ENCODE peak calls at places on chromosomes 6 and 20, in four cellular contexts. T is OCI-LY7, A is H9, L is HepG2. G is an unnamed sample. For H4K20me1, the result is how much of the 10 kb centered on the place peaks cover.

GRCh38 chr20:24484081-24484450 is 14.6 kb downstream of the SYNDIG1 start:
- DNase-seq in T (no peak), A (no peak), L (no peak), G (no peak)

GRCh38 chr6:119856136-119856535 is 506.6 kb upstream of the MAN1A1 start:
- DNase-seq in T (peak), A (no peak), L (no peak), G (peak)

GRCh38 chr6:30322527-30323501 is 3.9 kb upstream of the TRIM39 start:
- DNase-seq in T (no peak), A (no peak), L (no peak), G (no peak)

GRCh38 chr6:9516207-9516606 is 898.7 kb downstream of the TFAP2A start:
- DNase-seq in T (no peak), A (peak), L (no peak), G (no peak)

GRCh38 chr6:129730477-129731165 is 20.6 kb upstream of the ARHGAP18 start:
- DNase-seq in T (peak), A (no peak), L (peak), G (peak)

GRCh38 chr6:83155794-83156193 is 37.3 kb downstream of the PGM3 start:
- DNase-seq in T (no peak), A (no peak), L (no peak), G (no peak)

GRCh38 chr20:49615401-49616153 is 47.6 kb upstream of the PTGIS start:
- DNase-seq in T (no peak), A (no peak), L (peak), G (no peak)

GRCh38 chr6:79750806-79751205 is 119.7 kb downstream of the SH3BGRL2 start:
- DNase-seq in T (no peak), A (no peak), L (no peak), G (no peak)

GRCh38 chr20:13868331-13868730 is 83.5 kb downstream of the NDUFAF5 start:
- DNase-seq in T (no peak), A (no peak), L (no peak), G (no peak)

GRCh38 chr20:35467339-35468224 is 12.2 kb downstream of the CEP250 start:
- DNase-seq in T (no peak), A (no peak), L (peak), G (no peak)

GRCh38 chr20:58716476-58717277 is 24.1 kb downstream of the NPEPL1 start:
- DNase-seq in T (no peak), A (peak), L (peak), G (peak)

GRCh38 chr6:626236-626635 is 30.7 kb downstream of the HUS1B start:
- DNase-seq in T (no peak), A (no peak), L (no peak), G (no peak)

GRCh38 chr6:7242835-7243187 is 70.2 kb downstream of the SSR1 start:
- DNase-seq in T (no peak), A (no peak), L (no peak), G (no peak)

GRCh38 chr6:101226677-101227135 is 166.8 kb upstream of the GRIK2 start:
- DNase-seq in T (peak), A (peak), L (peak), G (peak)

GRCh38 chr6:161405418-161405817 is 131.6 kb upstream of the AGPAT4 start:
- DNase-seq in T (no peak), A (no peak), L (no peak), G (no peak)

GRCh38 chr20:46814366-46815232 is 80.0 kb upstream of the EYA2 start:
- DNase-seq in T (no peak), A (peak), L (peak), G (no peak)

GRCh38 chr20:50915424-50915823 is 15.8 kb downstream of the ADNP start:
- DNase-seq in T (no peak), A (no peak), L (no peak), G (no peak)

GRCh38 chr6:98828210-98828798 is 6.1 kb upstream of the POU3F2 start:
- DNase-seq in T (no peak), A (no peak), L (no peak), G (no peak)

GRCh38 chr20:37903317-37904007 is 535 bp downstream of the VSTM2L start:
- DNase-seq in T (no peak), A (peak), L (no peak), G (no peak)

GRCh38 chr6:402901-403658 is 11.5 kb downstream of the IRF4 start:
- DNase-seq in T (no peak), A (no peak), L (no peak), G (no peak)

GRCh38 chr20:33569290-33570094 is 79.6 kb downstream of the CBFA2T2 start:
- DNase-seq in T (peak), A (no peak), L (peak), G (no peak)

GRCh38 chr6:19602614-19603013 is 234.6 kb upstream of the ID4 start:
- DNase-seq in T (peak), A (no peak), L (no peak), G (no peak)

GRCh38 chr6:37024665-37025337 is 19.3 kb downstream of the FGD2 start:
- DNase-seq in T (no peak), A (no peak), L (no peak), G (peak)

GRCh38 chr20:19308151-19308550 is 95.7 kb downstream of the SLC24A3 start:
- DNase-seq in T (no peak), A (no peak), L (no peak), G (no peak)

GRCh38 chr6:113763883-113764282 is 93.3 kb upstream of the MARCKS start:
- DNase-seq in T (no peak), A (no peak), L (no peak), G (no peak)

GRCh38 chr6:108946695-108947094 is 98.5 kb downstream of the ARMC2 start:
- DNase-seq in T (no peak), A (no peak), L (no peak), G (no peak)

GRCh38 chr6:17584241-17584803 is 15.8 kb upstream of the FAM8A1 start:
- DNase-seq in T (peak), A (no peak), L (peak), G (no peak)

GRCh38 chr20:58495623-58496428 is 19.4 kb downstream of the APCDD1L start:
- DNase-seq in T (no peak), A (peak), L (no peak), G (no peak)

GRCh38 chr6:44131880-44132279 is 4.5 kb downstream of the TMEM63B start:
- DNase-seq in T (no peak), A (peak), L (no peak), G (no peak)

GRCh38 chr6:111736005-111736607 is 130.4 kb upstream of the TRAF3IP2 start:
- DNase-seq in T (no peak), A (no peak), L (no peak), G (no peak)

GRCh38 chr6:106847116-106847515 is 127.4 kb downstream of the CD24 start:
- DNase-seq in T (peak), A (no peak), L (no peak), G (no peak)
- H4K20me1 ChIP-seq in T (under half), A (under half), L (under half), G (under half)

GRCh38 chr6:13669476-13669875 is 42.2 kb downstream of the RANBP9 start:
- DNase-seq in T (no peak), A (no peak), L (no peak), G (no peak)
- H4K20me1 ChIP-seq in T (under half), A (under half), L (under half), G (under half)

DNA sequence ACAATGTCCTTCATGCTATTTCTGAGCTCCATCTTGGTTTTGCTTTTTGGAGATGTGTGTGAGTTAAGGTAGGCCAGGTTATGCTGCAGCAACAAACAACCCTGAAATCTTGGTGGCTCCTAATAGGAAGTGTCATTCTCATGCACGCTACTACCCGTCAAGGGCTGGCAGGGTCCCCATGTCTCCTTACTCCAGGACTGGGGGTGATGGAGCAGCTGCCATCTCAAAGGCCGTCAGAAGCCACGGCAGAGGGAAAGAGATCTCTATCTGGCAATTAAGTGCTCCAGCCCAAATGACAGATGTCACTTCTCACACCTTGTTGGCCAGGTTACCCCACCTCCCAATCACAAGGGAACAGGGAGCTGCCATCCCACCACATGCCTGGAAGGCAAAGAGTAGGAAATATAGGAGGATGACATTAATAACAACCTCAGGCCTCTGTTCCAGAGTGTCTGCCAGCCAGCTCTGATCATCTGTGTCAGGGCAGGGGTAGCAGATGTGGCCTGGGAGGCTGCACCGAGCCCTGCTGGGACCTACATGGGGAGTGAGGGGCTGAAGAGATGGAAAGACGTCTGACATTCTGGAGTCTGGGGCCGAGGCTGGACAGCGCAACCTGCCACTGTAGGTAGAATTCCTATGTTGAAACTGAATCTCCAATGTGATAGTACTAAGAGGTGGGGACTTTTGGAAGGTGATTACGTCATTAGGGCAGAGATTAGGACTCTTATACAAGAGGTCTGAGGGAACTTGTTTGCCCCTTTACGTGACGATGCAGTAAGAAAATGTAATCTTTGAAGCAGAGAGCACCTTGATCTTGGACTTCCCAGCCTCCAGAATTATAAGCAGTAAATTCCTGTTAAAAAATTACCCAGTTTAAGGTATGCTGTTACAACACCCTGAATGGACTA is 4.8 kb upstream of the SDCBP2 start:
- DNase-seq in T (no peak), A (peak), L (no peak), G (peak)
- H4K20me1 ChIP-seq in T (under half), A (under half), L (under half), G (half or more)

GRCh38 chr6:135094403-135094821 is 39.8 kb upstream of the HBS1L start:
- DNase-seq in T (no peak), A (no peak), L (no peak), G (peak)

GRCh38 chr6:135096403-135097130 is 41.9 kb upstream of the HBS1L start:
- DNase-seq in T (no peak), A (no peak), L (no peak), G (no peak)

GRCh38 chr6:135095716-135096115 is 41.1 kb upstream of the HBS1L start:
- DNase-seq in T (no peak), A (no peak), L (no peak), G (no peak)

GRCh38 chr6:135093578-135093977 is 39.0 kb upstream of the HBS1L start:
- DNase-seq in T (no peak), A (no peak), L (no peak), G (no peak)

DNA sequence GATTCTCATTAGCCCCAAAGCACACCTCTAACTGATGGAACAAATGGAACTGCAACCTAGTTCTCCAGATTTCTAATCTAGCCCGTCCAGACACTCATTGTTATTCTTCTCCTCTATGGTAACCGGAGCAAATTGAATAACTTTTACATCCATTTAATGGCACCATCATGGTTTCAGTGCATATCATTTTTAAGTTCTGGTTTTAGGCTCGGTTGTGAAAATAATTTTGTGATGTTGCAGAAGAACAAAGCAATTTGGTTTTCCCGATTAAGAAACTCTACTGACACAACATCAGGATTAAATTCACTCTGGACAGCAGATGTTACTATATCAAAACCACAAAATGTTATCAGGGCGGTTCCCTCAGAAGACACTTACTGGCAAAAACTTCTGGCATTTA is 42.5 kb upstream of the HBS1L start:
- DNase-seq in T (no peak), A (no peak), L (no peak), G (no peak)
- H4K20me1 ChIP-seq in T (under half), A (under half), L (under half), G (under half)

GRCh38 chr6:144395014-144395413 is 109.9 kb downstream of the UTRN start:
- DNase-seq in T (no peak), A (no peak), L (no peak), G (no peak)
- H4K20me1 ChIP-seq in T (under half), A (under half), L (half or more), G (under half)

GRCh38 chr20:63955281-63955845 is 853 bp downstream of the UCKL1 start:
- DNase-seq in T (peak), A (no peak), L (peak), G (peak)
- H4K20me1 ChIP-seq in T (under half), A (under half), L (under half), G (half or more)

GRCh38 chr6:127342296-127342945 is 988 bp downstream of the ECHDC1 start:
- DNase-seq in T (peak), A (peak), L (peak), G (no peak)
- H4K20me1 ChIP-seq in T (under half), A (under half), L (under half), G (under half)

DNA sequence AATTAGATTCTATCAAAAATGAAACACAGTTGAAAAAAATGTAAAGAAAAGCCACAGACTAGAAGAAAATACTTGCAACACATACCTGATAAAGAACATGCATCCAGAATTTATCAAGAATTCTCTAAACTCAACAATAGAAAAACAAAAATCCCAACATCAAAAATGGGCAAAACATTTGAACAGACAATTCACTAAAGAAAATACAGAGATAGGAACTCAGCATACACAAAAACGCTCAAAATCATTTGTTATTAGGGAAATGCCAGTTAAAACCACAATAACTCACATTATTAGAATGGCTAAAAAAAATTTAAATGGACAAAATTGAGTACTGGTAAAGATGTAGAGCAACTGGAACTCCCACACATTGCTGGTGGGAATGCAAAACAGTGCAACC is 311.0 kb upstream of the PRDM1 start:
- DNase-seq in T (no peak), A (no peak), L (no peak), G (no peak)
- H4K20me1 ChIP-seq in T (under half), A (under half), L (under half), G (under half)

GRCh38 chr6:15335916-15336315 is 90.0 kb downstream of the JARID2 start:
- DNase-seq in T (no peak), A (no peak), L (no peak), G (no peak)
- H4K20me1 ChIP-seq in T (under half), A (under half), L (under half), G (half or more)